ENCODE peak calls at places on chromosomes 5 and 9, in nine cellular contexts. G is psoas muscle; Z is natural killer cell; T is GF-D8; D is stomach; C is naive thymus-derived CD8-positive, alpha-beta T cell; V is fibroblast of pulmonary artery; X is right lobe of liver; F is iris pigment epithelial cell. A is an unnamed sample.

GRCh38 chr5:114412509-114413171 is 50.8 kb downstream of the KCNN2 start:
- DNase-seq in Z (no peak), T (no peak), D (no peak), V (peak; percentile 7), C (no peak), G (no peak), X (no peak), F (peak; percentile 92), A (no peak)

GRCh38 chr9:119961774-119962408 is 592.7 kb upstream of the BRINP1 start:
- DNase-seq in Z (no peak), T (no peak), F (peak; percentile 45), G (peak; percentile 16), C (no peak), D (peak; percentile 63), X (peak; percentile 57), V (peak; percentile 40), A (no peak)

GRCh38 chr5:180689071-180689694 is 39.8 kb upstream of the FLT4 start:
- DNase-seq in C (peak; percentile 83), F (no peak), V (no peak), D (no peak), Z (peak; percentile 24), X (no peak), T (no peak), G (no peak), A (peak; percentile 49)

GRCh38 chr9:33076360-33077004 is at the start of gene SMU1:
- DNase-seq in X (peak; percentile 97), D (peak; percentile 98), G (peak; percentile 97), Z (peak; percentile 90), F (peak; percentile 97), T (peak; percentile 96), V (peak; percentile 98), C (peak; percentile 96), A (peak; percentile 93)

GRCh38 chr5:154368041-154368800 is 77.6 kb upstream of the SAP30L start:
- DNase-seq in X (no peak), D (no peak), C (no peak), V (peak; percentile 97), G (no peak), Z (no peak), T (no peak), F (peak; percentile 98), A (no peak)

GRCh38 chr9:137385061-137385655 is 37.8 kb downstream of the EXD3 start:
- DNase-seq in D (no peak), Z (no peak), F (no peak), C (no peak), X (peak; percentile 11), V (no peak), T (no peak), G (no peak), A (no peak)

GRCh38 chr5:9831823-9832222 is 201.7 kb upstream of the TAS2R1 start:
- DNase-seq in D (no peak), C (no peak), F (no peak), T (no peak), X (no peak), Z (no peak), V (peak; percentile 20), G (no peak), A (no peak)

GRCh38 chr5:69484891-69485290 is 7.7 kb upstream of the OCLN start:
- DNase-seq in V (peak; percentile 92), T (peak; percentile 1), C (no peak), F (peak; percentile 88), Z (no peak), D (no peak), X (no peak), G (no peak), A (no peak)

GRCh38 chr5:104845541-104845940 is 1283.0 kb upstream of the NUDT12 start:
- DNase-seq in X (no peak), F (no peak), G (no peak), D (no peak), T (no peak), V (no peak), C (no peak), Z (no peak), A (no peak)

GRCh38 chr5:151259931-151260330 is 6.9 kb downstream of the GM2A start:
- DNase-seq in D (no peak), G (no peak), V (no peak), C (no peak), Z (no peak), F (no peak), X (no peak), T (no peak), A (no peak)

A was measured in CD4-positive, alpha-beta T cell.